ENCODE peak calls at places on chromosomes 6 and 20, in nine cellular contexts. U is HCT116, M is GM23338, D is Panc1, W is sigmoid colon, Z is endothelial cell of umbilical vein, B is breast epithelium, S is stomach, N is upper lobe of left lung. J is an unnamed sample.

GRCh38 chr6:146898888-146899227 is 300.1 kb downstream of the ADGB start:
- DNase-seq in U (no peak), M (no peak), D (no peak), W (no peak), Z (no peak), B (no peak), S (no peak), N (no peak), J (no peak)

GRCh38 chr6:170404036-170404435 is 97.5 kb downstream of the FAM120B start:
- DNase-seq in U (no peak), M (no peak), D (no peak), W (no peak), Z (no peak), B (no peak), S (no peak), N (no peak), J (no peak)

GRCh38 chr6:148818939-148819575 is 72.2 kb downstream of the UST start:
- DNase-seq in U (no peak), M (peak), D (no peak), W (no peak), Z (no peak), B (no peak), S (no peak), N (no peak), J (no peak)

GRCh38 chr6:106116125-106116524 is 30.0 kb downstream of the PRDM1 start:
- DNase-seq in U (no peak), M (no peak), D (no peak), W (no peak), Z (peak), B (peak), S (no peak), N (no peak), J (no peak)

GRCh38 chr6:139066080-139066479 is 37.5 kb downstream of the ABRACL start:
- DNase-seq in U (no peak), M (no peak), D (no peak), W (no peak), Z (no peak), B (no peak), S (no peak), N (no peak), J (no peak)

GRCh38 chr6:12576389-12576788 is 140.2 kb upstream of the PHACTR1 start:
- DNase-seq in U (no peak), M (no peak), D (no peak), W (no peak), Z (peak), B (no peak), S (no peak), N (no peak), J (no peak)

GRCh38 chr20:62156592-62157386 is 13.2 kb downstream of the SS18L1 start:
- DNase-seq in U (peak), M (peak), D (no peak), W (no peak), Z (peak), B (no peak), S (peak), N (peak), J (peak)

GRCh38 chr6:116773886-116774285 is 8.4 kb upstream of the FAM162B start:
- DNase-seq in U (no peak), M (no peak), D (no peak), W (no peak), Z (no peak), B (no peak), S (no peak), N (no peak), J (no peak)

GRCh38 chr6:148743476-148743875 is 3.4 kb upstream of the UST start:
- DNase-seq in U (no peak), M (no peak), D (no peak), W (no peak), Z (no peak), B (no peak), S (no peak), N (no peak), J (no peak)

GRCh38 chr6:109799664-109800063 is 108.6 kb downstream of the FIG4 start:
- DNase-seq in U (no peak), M (no peak), D (no peak), W (no peak), Z (no peak), B (no peak), S (peak), N (no peak), J (no peak)

GRCh38 chr20:363319-364078 is 16.6 kb downstream of the NRSN2 start:
- DNase-seq in U (no peak), M (no peak), D (no peak), W (no peak), Z (no peak), B (no peak), S (no peak), N (no peak), J (no peak)

GRCh38 chr6:118748311-118749062 is 97.1 kb upstream of the CEP85L start:
- DNase-seq in U (no peak), M (peak), D (no peak), W (no peak), Z (peak), B (no peak), S (no peak), N (no peak), J (no peak)

GRCh38 chr20:1427457-1428054 is 34.7 kb upstream of the FKBP1A start:
- DNase-seq in U (no peak), M (peak), D (no peak), W (no peak), Z (peak), B (no peak), S (no peak), N (no peak), J (no peak)

GRCh38 chr6:21845018-21845417 is 251.5 kb downstream of the SOX4 start:
- DNase-seq in U (no peak), M (no peak), D (no peak), W (no peak), Z (peak), B (no peak), S (no peak), N (no peak), J (no peak)

GRCh38 chr6:134187751-134188150 is 130.2 kb downstream of the SGK1 start:
- DNase-seq in U (no peak), M (no peak), D (no peak), W (no peak), Z (no peak), B (no peak), S (no peak), N (no peak), J (no peak)

GRCh38 chr6:166194885-166195860 is 27.5 kb upstream of the TBXT start:
- DNase-seq in U (no peak), M (no peak), D (no peak), W (no peak), Z (no peak), B (no peak), S (no peak), N (no peak), J (no peak)

GRCh38 chr6:170405311-170405975 is 98.9 kb downstream of the FAM120B start:
- DNase-seq in U (no peak), M (no peak), D (no peak), W (no peak), Z (peak), B (no peak), S (no peak), N (no peak), J (no peak)

GRCh38 chr20:54167909-54168872 is 5.6 kb downstream of the CYP24A1 start:
- DNase-seq in U (peak), M (no peak), D (no peak), W (no peak), Z (no peak), B (no peak), S (no peak), N (no peak), J (no peak)

GRCh38 chr6:119145111-119145510 is 66.6 kb upstream of the FAM184A start:
- DNase-seq in U (no peak), M (no peak), D (no peak), W (no peak), Z (peak), B (no peak), S (no peak), N (no peak), J (no peak)

GRCh38 chr6:42987533-42988451 is 3.4 kb downstream of the PPP2R5D start:
- DNase-seq in U (no peak), M (no peak), D (no peak), W (no peak), Z (no peak), B (no peak), S (no peak), N (no peak), J (no peak)

GRCh38 chr20:50798650-50799049 is 3.8 kb downstream of the BCAS4 start:
- DNase-seq in U (no peak), M (no peak), D (no peak), W (no peak), Z (no peak), B (no peak), S (no peak), N (no peak), J (no peak)

GRCh38 chr20:52996726-52997125 is 24.6 kb downstream of the TSHZ2 start:
- DNase-seq in U (no peak), M (no peak), D (no peak), W (no peak), Z (no peak), B (no peak), S (no peak), N (no peak), J (no peak)
- TF ChIP-seq POLR2AphosphoS5 in U (no peak), M (no peak), D (no peak), W (no peak), Z (no peak), B (no peak), S (no peak), N (no peak), J (no peak)

GRCh38 chr6:34463299-34463698 is 2.6 kb upstream of the PACSIN1 start:
- DNase-seq in U (no peak), M (no peak), D (no peak), W (no peak), Z (no peak), B (no peak), S (no peak), N (no peak), J (no peak)

GRCh38 chr6:34460796-34461507 is 4.9 kb upstream of the PACSIN1 start:
- DNase-seq in U (no peak), M (no peak), D (no peak), W (no peak), Z (peak), B (no peak), S (no peak), N (no peak), J (no peak)

GRCh38 chr6:34463849-34464248 is 2.0 kb upstream of the PACSIN1 start:
- DNase-seq in U (no peak), M (no peak), D (no peak), W (no peak), Z (no peak), B (no peak), S (no peak), N (no peak), J (no peak)

GRCh38 chr6:34462561-34462971 is 3.3 kb upstream of the PACSIN1 start:
- DNase-seq in U (peak), M (peak), D (no peak), W (no peak), Z (no peak), B (no peak), S (peak), N (peak), J (no peak)

DNA sequence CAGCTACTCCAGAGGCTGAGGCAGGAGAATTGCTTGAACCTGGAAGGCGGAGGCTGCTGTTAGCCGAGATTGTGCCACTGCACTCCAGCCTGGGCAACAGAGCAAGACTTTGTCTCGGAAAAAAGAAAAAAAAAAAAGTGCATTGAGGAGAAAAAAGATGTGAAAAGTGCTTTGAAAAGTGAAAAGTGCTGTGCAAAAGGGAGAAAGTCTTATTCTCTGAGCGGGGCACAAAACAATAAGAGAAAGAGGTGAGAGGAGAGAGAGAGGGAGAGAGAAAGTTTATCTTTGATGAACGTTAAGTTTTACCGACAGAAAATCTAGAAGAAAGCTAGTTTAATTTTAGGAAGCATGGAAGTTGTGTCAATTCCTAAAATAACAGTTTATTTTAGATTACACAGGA is 3.9 kb upstream of the PACSIN1 start:
- DNase-seq in U (no peak), M (no peak), D (no peak), W (no peak), Z (no peak), B (no peak), S (no peak), N (no peak), J (no peak)
- TF ChIP-seq POLR2AphosphoS5 in U (no peak), M (no peak), D (no peak), W (no peak), Z (no peak), B (no peak), S (no peak), N (no peak), J (no peak)

GRCh38 chr6:68077661-68078060 is 557.4 kb upstream of the ADGRB3 start:
- DNase-seq in U (no peak), M (no peak), D (no peak), W (no peak), Z (no peak), B (no peak), S (no peak), N (no peak), J (no peak)

GRCh38 chr6:68082086-68082485 is 553.0 kb upstream of the ADGRB3 start:
- DNase-seq in U (no peak), M (no peak), D (no peak), W (no peak), Z (no peak), B (no peak), S (no peak), N (no peak), J (no peak)

DNA sequence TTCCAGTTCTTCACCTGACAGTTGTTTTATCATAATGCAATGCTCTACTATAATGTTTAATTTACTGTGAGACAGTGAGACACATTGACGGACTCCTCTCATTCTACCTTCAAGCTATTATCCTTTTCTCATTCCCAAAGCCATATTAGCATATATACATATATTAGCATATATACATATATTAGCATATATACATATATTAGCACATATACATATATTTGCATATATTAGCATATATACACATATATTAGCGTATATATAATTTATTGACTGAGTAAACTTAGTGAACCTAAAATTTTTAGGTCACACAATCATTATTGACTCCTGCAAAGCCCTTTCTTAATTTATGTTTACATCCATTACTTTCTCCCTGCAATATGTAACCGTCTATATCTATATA is 555.0 kb upstream of the ADGRB3 start:
- DNase-seq in U (no peak), M (no peak), D (no peak), W (no peak), Z (no peak), B (no peak), S (no peak), N (no peak), J (no peak)
- TF ChIP-seq POLR2AphosphoS5 in U (no peak), M (no peak), D (no peak), W (no peak), Z (no peak), B (no peak), S (no peak), N (no peak), J (no peak)

DNA sequence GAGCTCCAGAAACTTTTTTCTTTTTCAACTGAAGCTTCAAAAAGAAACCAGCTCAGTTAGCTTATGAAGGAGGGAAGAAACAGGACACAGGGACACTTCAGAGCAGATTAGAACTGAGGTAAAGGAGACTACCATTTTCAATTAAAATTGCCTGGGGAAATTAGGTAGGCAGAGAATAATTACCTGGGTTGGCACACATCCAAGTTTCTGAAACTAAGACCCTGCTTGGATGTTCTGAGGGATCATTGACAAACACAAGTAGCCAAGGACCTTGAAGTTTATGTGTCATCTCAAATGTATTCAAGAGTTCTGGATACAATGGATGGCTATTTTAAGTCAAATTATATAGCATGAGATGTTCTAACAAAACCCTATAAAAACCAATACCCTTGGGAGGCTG is 137.6 kb downstream of the PLCB4 start:
- DNase-seq in U (no peak), M (no peak), D (no peak), W (no peak), Z (no peak), B (no peak), S (no peak), N (no peak), J (no peak)
- TF ChIP-seq POLR2AphosphoS5 in U (no peak), M (no peak), D (no peak), W (no peak), Z (no peak), B (no peak), S (no peak), N (no peak), J (no peak)

DNA sequence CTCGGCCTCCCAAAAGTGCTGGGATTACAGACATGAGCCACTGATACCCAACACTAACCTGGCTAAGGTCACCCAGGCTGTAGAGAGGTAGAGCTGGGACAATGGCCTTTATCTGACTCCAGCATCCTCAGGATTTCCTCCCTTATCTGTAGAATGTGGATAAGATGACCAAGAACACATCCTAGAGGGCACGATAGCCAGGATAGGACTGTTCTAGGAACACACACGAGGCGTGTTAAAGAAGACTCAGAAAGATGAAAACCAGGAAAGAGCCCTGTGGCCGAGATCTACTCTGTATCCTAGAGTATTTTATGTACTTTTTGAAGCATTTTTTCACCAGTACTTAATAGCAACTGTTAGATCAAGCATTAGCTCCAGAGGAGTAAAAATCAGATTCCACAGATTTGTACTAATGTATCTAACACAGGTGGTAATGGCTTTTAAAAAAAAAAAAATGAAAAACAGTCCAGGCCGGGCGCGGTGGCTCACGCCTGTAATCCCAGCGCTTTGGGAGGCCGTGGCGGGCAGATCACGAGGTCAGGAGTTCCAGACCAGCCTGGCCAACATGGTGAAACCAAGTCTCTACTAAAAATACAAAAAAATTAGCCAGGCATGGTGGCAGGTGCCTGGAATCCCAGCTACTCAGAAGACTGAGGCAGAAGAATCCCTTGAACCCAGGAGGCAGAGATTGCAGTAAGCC is 17.3 kb downstream of the PPP1R10 start:
- DNase-seq in U (no peak), M (no peak), D (no peak), W (no peak), Z (peak), B (no peak), S (no peak), N (no peak), J (no peak)
- TF ChIP-seq POLR2AphosphoS5 in U (no peak), M (peak), D (no peak), W (peak), Z (peak), B (no peak), S (no peak), N (no peak), J (no peak)

GRCh38 chr20:33674294-33675126 is at the start of gene NECAB3:
- DNase-seq in U (no peak), M (peak), D (no peak), W (peak), Z (peak), B (peak), S (peak), N (peak), J (peak)
- TF ChIP-seq POLR2AphosphoS5 in U (peak), M (peak), D (peak), W (peak), Z (peak), B (no peak), S (peak), N (peak), J (peak)

DNA sequence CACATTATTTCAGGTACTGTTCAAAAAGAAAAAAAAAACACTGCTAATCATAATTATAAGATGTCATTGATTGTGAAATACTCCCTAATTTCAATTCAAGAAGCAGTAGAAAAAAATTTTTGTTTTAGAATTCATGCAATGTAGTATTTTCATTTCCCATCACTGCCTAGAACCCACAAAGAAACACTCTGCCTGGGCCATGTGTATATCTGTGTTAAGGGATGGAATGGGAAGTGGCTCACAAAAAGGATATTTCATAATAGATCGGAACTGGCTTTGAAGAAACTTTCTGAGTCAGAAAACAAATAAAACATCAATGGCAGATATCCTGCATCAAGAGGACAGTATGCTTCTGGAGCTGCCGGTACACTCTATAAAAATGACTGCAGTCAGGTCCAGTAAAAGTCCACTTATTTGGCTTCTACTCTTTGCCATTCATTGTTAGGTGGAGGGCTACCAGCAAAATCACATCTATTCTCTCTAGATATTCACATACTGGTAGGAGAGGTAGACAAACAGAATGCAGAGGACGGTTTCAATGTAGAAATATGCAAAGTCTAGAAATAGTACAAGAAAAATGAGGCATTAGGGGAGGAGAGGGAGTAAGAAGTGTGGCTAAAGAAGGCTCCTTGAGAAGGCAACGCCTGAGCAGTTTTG is 135.0 kb upstream of the TNFAIP3 start:
- DNase-seq in U (no peak), M (no peak), D (no peak), W (no peak), Z (peak), B (no peak), S (no peak), N (no peak), J (no peak)
- TF ChIP-seq POLR2AphosphoS5 in U (no peak), M (no peak), D (no peak), W (no peak), Z (no peak), B (no peak), S (no peak), N (no peak), J (no peak)

DNA sequence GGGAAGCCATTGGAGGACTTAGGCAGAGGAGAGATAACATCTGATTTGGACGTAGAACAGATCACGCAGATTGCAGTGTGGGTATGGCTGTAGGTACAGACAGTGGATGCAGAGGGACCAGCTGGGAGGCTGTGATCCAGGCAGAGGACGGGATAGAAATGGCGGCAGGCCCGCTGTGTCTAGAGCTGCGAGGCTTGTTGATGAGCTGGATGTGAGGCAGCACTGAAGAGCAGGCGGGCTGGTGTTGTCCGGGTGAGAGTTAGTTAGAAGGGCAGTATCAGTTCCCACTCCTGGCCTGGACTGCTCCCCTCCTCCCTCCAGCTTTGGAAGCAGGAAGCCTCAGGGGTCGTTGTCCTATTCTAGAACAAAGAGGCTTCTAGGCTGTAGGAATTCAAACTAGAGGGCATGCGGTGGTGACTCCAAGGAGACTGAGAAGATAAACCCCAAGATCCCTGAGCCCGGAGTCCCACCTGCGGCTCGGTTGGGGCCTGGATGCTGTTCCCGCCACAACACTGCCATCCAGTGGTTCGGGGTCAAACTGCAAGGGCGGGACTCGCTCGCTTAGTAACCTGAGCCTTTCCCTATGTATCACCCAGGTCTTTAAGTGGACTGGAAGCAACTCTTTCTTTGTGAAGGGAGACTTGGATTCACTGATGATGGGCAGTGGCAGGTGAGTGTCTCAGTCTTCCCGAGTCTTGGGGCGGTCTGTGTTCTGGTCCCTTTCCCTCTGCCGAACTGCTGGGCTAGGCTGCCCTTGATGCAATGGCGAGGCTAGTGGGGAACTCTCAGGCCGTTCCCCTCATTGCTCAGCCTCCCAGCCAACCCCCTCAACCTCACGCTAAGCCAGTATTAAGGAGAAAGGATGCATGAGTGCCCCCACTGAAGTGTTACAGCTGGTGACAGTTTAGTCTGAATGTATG is 11.2 kb downstream of the TLDC2 start:
- DNase-seq in U (peak), M (peak), D (peak), W (peak), Z (peak), B (peak), S (peak), N (peak), J (peak)
- TF ChIP-seq POLR2AphosphoS5 in U (no peak), M (peak), D (no peak), W (peak), Z (no peak), B (no peak), S (peak), N (no peak), J (no peak)

J was measured in GM12892.